ENCODE peak calls at places on chromosomes 6 and 20, in eight cellular contexts. L, X, F, D, A, Q, Y and N are unnamed samples.

GRCh38 chr20:23776067-23776771 is 25.5 kb upstream of the CST1 start:
- DNase-seq in L (no peak), X (no peak), F (peak), D (no peak), A (no peak), Q (no peak), Y (no peak), N (no peak)

GRCh38 chr6:134317471-134318131 is at the start of gene SGK1:
- DNase-seq in L (no peak), X (peak), F (peak), D (peak), A (no peak), Q (peak), Y (no peak), N (no peak)

GRCh38 chr6:169556758-169557505 is 144.9 kb downstream of the WDR27 start:
- DNase-seq in L (no peak), X (no peak), F (no peak), D (no peak), A (no peak), Q (no peak), Y (peak), N (no peak)

GRCh38 chr6:143346004-143346403 is 104.5 kb downstream of the ADAT2 start:
- DNase-seq in L (no peak), X (no peak), F (no peak), D (no peak), A (no peak), Q (no peak), Y (no peak), N (no peak)

GRCh38 chr20:46857061-46857831 is 37.4 kb upstream of the EYA2 start:
- DNase-seq in L (no peak), X (no peak), F (no peak), D (no peak), A (no peak), Q (no peak), Y (no peak), N (no peak)

GRCh38 chr6:9623228-9623832 is 791.5 kb downstream of the TFAP2A start:
- DNase-seq in L (no peak), X (no peak), F (no peak), D (no peak), A (no peak), Q (no peak), Y (no peak), N (no peak)

GRCh38 chr6:159759645-159760044 is 2.2 kb upstream of the ACAT2 start:
- DNase-seq in L (no peak), X (no peak), F (no peak), D (no peak), A (no peak), Q (no peak), Y (no peak), N (no peak)

GRCh38 chr6:29723666-29724588 is 693 bp downstream of the HLA-F start:
- DNase-seq in L (no peak), X (no peak), F (peak), D (peak), A (peak), Q (peak), Y (peak), N (no peak)

GRCh38 chr6:13006578-13007300 is 290.2 kb downstream of the PHACTR1 start:
- DNase-seq in L (no peak), X (no peak), F (no peak), D (no peak), A (no peak), Q (no peak), Y (no peak), N (no peak)

GRCh38 chr6:131206463-131207251 is 71.4 kb downstream of the AKAP7 start:
- DNase-seq in L (no peak), X (no peak), F (no peak), D (no peak), A (no peak), Q (no peak), Y (no peak), N (no peak)

GRCh38 chr6:31908791-31909190 is 6.9 kb upstream of the ZBTB12 start:
- DNase-seq in L (peak), X (no peak), F (no peak), D (no peak), A (no peak), Q (no peak), Y (no peak), N (no peak)

GRCh38 chr6:33850869-33851541 is 47.2 kb upstream of the MLN start:
- DNase-seq in L (no peak), X (no peak), F (no peak), D (no peak), A (no peak), Q (no peak), Y (no peak), N (no peak)

GRCh38 chr6:14987490-14987889 is 258.4 kb upstream of the JARID2 start:
- DNase-seq in L (no peak), X (no peak), F (no peak), D (no peak), A (no peak), Q (no peak), Y (no peak), N (no peak)

GRCh38 chr6:17419189-17419575 is 25.8 kb downstream of the CAP2 start:
- DNase-seq in L (no peak), X (no peak), F (no peak), D (no peak), A (no peak), Q (no peak), Y (no peak), N (no peak)

GRCh38 chr6:119346450-119346849 is 3.1 kb downstream of the MAN1A1 start:
- DNase-seq in L (no peak), X (no peak), F (no peak), D (no peak), A (no peak), Q (no peak), Y (no peak), N (no peak)

GRCh38 chr6:116500969-116501433 is 10.4 kb upstream of the CALHM5 start:
- DNase-seq in L (no peak), X (no peak), F (no peak), D (peak), A (no peak), Q (no peak), Y (no peak), N (no peak)

GRCh38 chr6:151592449-151593169 is 98.8 kb downstream of the CCDC170 start:
- DNase-seq in L (no peak), X (no peak), F (no peak), D (no peak), A (no peak), Q (no peak), Y (peak), N (no peak)

GRCh38 chr6:127464881-127465459 is 5.8 kb upstream of the KIAA0408 start:
- DNase-seq in L (no peak), X (peak), F (peak), D (peak), A (peak), Q (no peak), Y (peak), N (no peak)

GRCh38 chr20:63980317-63980805 is 571 bp upstream of the PRPF6 start:
- DNase-seq in L (no peak), X (no peak), F (no peak), D (no peak), A (no peak), Q (no peak), Y (no peak), N (no peak)

GRCh38 chr6:151524059-151524458 is 30.2 kb downstream of the CCDC170 start:
- DNase-seq in L (no peak), X (no peak), F (no peak), D (no peak), A (no peak), Q (no peak), Y (no peak), N (no peak)

GRCh38 chr20:10524643-10525042 is 89.5 kb downstream of the SLX4IP start:
- DNase-seq in L (no peak), X (no peak), F (no peak), D (no peak), A (no peak), Q (no peak), Y (no peak), N (no peak)

GRCh38 chr20:24948939-24949679 is at the start of gene CST7:
- DNase-seq in L (no peak), X (no peak), F (no peak), D (peak), A (no peak), Q (no peak), Y (peak), N (peak)

GRCh38 chr6:132190815-132191175 is 210.5 kb downstream of the MOXD1 start:
- DNase-seq in L (no peak), X (no peak), F (no peak), D (no peak), A (no peak), Q (no peak), Y (no peak), N (no peak)

GRCh38 chr6:122388945-122389344 is 10.5 kb upstream of the HSF2 start:
- DNase-seq in L (no peak), X (no peak), F (no peak), D (no peak), A (no peak), Q (no peak), Y (no peak), N (no peak)

GRCh38 chr6:139627091-139627490 is 252.6 kb upstream of the CITED2 start:
- DNase-seq in L (no peak), X (no peak), F (no peak), D (no peak), A (no peak), Q (no peak), Y (no peak), N (no peak)

GRCh38 chr6:3919130-3919628 is 70.0 kb downstream of the FAM50B start:
- DNase-seq in L (no peak), X (no peak), F (no peak), D (no peak), A (no peak), Q (no peak), Y (no peak), N (no peak)

GRCh38 chr6:33621396-33622388 is 570 bp downstream of the ITPR3 start:
- DNase-seq in L (no peak), X (no peak), F (no peak), D (peak), A (peak), Q (peak), Y (peak), N (no peak)

GRCh38 chr6:1057490-1058135 is 254.3 kb upstream of the FOXQ1 start:
- DNase-seq in L (no peak), X (no peak), F (no peak), D (no peak), A (no peak), Q (no peak), Y (no peak), N (no peak)

GRCh38 chr20:48096957-48097890 is 311.9 kb upstream of the SULF2 start:
- DNase-seq in L (no peak), X (no peak), F (no peak), D (no peak), A (no peak), Q (no peak), Y (no peak), N (no peak)

GRCh38 chr6:140561701-140562100 is 1187.3 kb upstream of the CITED2 start:
- DNase-seq in L (no peak), X (no peak), F (no peak), D (no peak), A (no peak), Q (no peak), Y (no peak), N (no peak)

GRCh38 chr6:166162599-166163342 is 4.9 kb downstream of the TBXT start:
- DNase-seq in L (no peak), X (no peak), F (no peak), D (no peak), A (no peak), Q (no peak), Y (no peak), N (no peak)

GRCh38 chr20:43904195-43904594 is 10.5 kb upstream of the TOX2 start:
- DNase-seq in L (no peak), X (no peak), F (no peak), D (no peak), A (no peak), Q (no peak), Y (no peak), N (no peak)

GRCh38 chr20:1184638-1185315 is at the start of gene TMEM74B:
- DNase-seq in L (no peak), X (no peak), F (peak), D (no peak), A (no peak), Q (no peak), Y (no peak), N (no peak)

GRCh38 chr20:1186367-1186991 is 1.7 kb upstream of the TMEM74B start:
- DNase-seq in L (no peak), X (no peak), F (no peak), D (no peak), A (no peak), Q (no peak), Y (no peak), N (no peak)

GRCh38 chr20:1184260-1184637 is 532 bp downstream of the TMEM74B start:
- DNase-seq in L (no peak), X (no peak), F (no peak), D (no peak), A (no peak), Q (no peak), Y (no peak), N (no peak)

GRCh38 chr20:1185316-1185741 is 548 bp upstream of the TMEM74B start:
- DNase-seq in L (no peak), X (no peak), F (peak), D (no peak), A (no peak), Q (no peak), Y (no peak), N (no peak)

GRCh38 chr20:1185781-1186334 is 1.1 kb upstream of the TMEM74B start:
- DNase-seq in L (no peak), X (peak), F (peak), D (peak), A (no peak), Q (no peak), Y (peak), N (no peak)
- TF ChIP-seq CTCF in L (peak), X (peak), F (peak), D (no peak), A (no peak), Q (no peak), Y (peak), N (peak)

GRCh38 chr6:53413326-53413725 is 64.6 kb upstream of the ELOVL5 start:
- DNase-seq in L (no peak), X (no peak), F (no peak), D (no peak), A (no peak), Q (no peak), Y (no peak), N (no peak)
- TF ChIP-seq CTCF in L (no peak), X (no peak), F (no peak), D (no peak), A (no peak), Q (no peak), Y (no peak), N (no peak)

DNA sequence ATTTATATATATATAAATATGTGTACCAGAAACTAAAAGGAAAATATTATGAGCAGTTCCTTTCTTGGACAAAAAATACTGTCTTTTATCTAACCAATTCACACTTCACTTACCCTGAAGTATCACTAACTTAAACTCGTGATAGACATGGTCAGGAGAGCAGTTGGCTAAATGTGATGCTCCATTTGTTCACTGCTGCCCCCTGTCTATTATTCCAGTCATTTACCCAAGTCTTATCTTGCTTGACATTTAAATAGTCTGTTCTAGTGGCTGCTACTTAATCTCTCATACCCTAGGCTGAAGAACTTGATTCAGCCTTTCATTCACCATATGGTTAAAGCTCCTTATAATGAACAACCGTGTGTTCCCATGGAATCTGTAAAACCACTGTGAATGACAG is 789.6 kb upstream of the EYS start:
- DNase-seq in L (no peak), X (peak), F (no peak), D (no peak), A (no peak), Q (no peak), Y (no peak), N (no peak)
- TF ChIP-seq CTCF in L (peak), X (peak), F (peak), D (no peak), A (peak), Q (no peak), Y (no peak), N (peak)

GRCh38 chr6:79431469-79431868 is 105.8 kb downstream of the LCA5 start:
- DNase-seq in L (no peak), X (no peak), F (no peak), D (no peak), A (no peak), Q (no peak), Y (no peak), N (no peak)
- TF ChIP-seq CTCF in L (peak), X (peak), F (peak), D (no peak), A (no peak), Q (no peak), Y (no peak), N (peak)

GRCh38 chr20:57335392-57335791 is 5.8 kb downstream of the SPO11 start:
- DNase-seq in L (no peak), X (no peak), F (no peak), D (no peak), A (no peak), Q (no peak), Y (no peak), N (no peak)

GRCh38 chr20:57330998-57331397 is 1.4 kb downstream of the SPO11 start:
- DNase-seq in L (no peak), X (no peak), F (no peak), D (no peak), A (no peak), Q (no peak), Y (no peak), N (no peak)

GRCh38 chr20:57327820-57328219 is 1.8 kb upstream of the SPO11 start:
- DNase-seq in L (no peak), X (no peak), F (no peak), D (no peak), A (no peak), Q (no peak), Y (no peak), N (no peak)

GRCh38 chr20:57329608-57330221 is at the start of gene SPO11:
- DNase-seq in L (no peak), X (no peak), F (no peak), D (no peak), A (no peak), Q (no peak), Y (no peak), N (peak)

GRCh38 chr20:57332105-57333089 is 2.8 kb downstream of the SPO11 start:
- DNase-seq in L (no peak), X (no peak), F (no peak), D (no peak), A (no peak), Q (no peak), Y (no peak), N (no peak)
- TF ChIP-seq CTCF in L (no peak), X (peak), F (no peak), D (no peak), A (no peak), Q (no peak), Y (no peak), N (peak)

DNA sequence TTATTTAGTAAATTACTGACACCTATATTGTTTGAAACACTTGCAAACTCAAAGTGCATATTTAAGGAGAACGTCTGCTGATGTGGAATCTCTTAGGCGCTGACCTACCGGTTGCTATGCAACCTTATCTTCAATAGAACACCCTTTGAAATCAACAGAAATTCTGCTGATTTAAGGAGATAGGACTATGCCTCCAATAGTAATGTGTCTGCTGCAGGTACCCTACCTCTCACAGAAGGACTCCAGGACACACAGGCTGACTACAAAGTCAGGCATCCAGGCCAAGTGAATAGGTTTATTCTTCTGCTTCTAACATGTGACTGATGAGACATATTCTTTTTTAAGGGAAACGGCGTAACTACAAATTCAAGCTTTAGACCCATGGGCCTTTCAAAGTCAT is 311.7 kb downstream of the CBLN4 start:
- DNase-seq in L (no peak), X (no peak), F (no peak), D (no peak), A (no peak), Q (no peak), Y (no peak), N (no peak)
- TF ChIP-seq CTCF in L (no peak), X (no peak), F (no peak), D (no peak), A (no peak), Q (no peak), Y (no peak), N (no peak)

DNA sequence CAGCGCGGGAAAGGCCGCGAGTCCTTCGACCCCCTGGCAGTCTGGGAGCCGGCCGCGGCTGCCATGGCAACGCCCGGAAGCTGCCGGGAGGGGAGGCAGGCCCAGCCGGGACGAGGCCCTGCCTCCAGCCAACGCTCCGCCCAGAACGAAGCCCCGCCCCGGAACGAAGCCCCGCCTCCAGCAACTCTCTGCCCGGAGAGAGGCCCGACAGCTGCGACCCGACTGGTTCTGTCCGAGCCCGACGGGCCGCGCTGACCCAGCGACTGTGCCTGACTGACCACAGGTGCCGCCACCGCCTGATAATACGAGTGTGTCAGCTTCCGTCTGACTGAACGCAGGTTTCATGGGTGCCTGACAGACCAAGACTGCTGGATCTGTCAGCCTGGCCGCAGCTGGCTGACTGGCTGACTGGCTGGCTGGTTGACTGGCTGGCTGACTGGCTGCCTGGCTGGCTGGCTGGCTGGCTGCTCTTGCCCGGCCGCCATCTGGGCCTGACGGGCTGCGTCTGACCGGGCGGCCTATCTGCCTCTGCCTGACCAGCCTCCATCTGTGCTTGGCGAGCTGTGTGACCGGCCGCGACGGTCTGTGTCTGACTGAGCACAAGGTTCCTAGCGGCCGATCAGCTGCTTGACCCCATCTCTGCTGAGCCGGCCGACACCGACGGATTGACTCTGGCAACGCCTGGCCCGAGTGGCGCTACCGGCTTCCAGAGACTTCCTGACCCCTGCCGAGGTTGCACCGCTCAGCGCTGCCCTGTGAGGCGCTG is 89.7 kb upstream of the EPB41L1 start:
- DNase-seq in L (peak), X (peak), F (peak), D (peak), A (peak), Q (peak), Y (peak), N (peak)
- TF ChIP-seq CTCF in L (no peak), X (no peak), F (no peak), D (no peak), A (peak), Q (no peak), Y (no peak), N (no peak)

DNA sequence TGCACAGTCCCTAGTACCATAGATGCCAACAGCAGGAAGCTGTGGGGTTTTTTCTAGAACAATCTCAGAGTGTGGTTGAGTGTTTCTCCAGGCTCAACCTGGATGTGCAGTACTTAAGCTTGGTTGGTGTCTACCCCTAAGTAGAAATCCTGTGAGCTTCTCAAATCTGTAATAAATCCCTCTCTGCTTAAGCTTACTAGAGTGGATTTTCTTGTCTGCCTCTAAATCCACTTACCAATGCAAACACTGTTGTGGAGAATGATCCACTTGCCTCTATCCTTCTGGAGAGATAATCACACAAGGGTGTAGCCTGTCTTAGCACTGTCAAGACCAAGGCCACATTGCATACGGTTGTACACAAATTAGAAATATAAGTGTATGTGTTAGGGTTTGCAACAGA is 43.3 kb upstream of the CLIC5 start:
- DNase-seq in L (no peak), X (no peak), F (no peak), D (no peak), A (no peak), Q (no peak), Y (no peak), N (no peak)
- TF ChIP-seq CTCF in L (no peak), X (no peak), F (no peak), D (no peak), A (no peak), Q (no peak), Y (no peak), N (no peak)